ENCODE peak calls at places on chromosomes 4 and X, in five cellular contexts. One of them, this sample, is unnamed.

GRCh38 chr4:7328162-7328912 is 106.4 kb downstream of the PSAPL1 start:
- DNase-seq in activated B cell treated with CpG ODN at 0.5 μM for 24 hours: no peak
- DNase-seq in Caki2: no peak
- DNase-seq in CD8-positive, alpha-beta T cell: no peak
- DNase-seq in pancreas: no peak
- DNase-seq in this sample: no peak

GRCh38 chr4:99179626-99180025 is 35.5 kb upstream of the ADH4 start:
- DNase-seq in activated B cell treated with CpG ODN at 0.5 μM for 24 hours: no peak
- DNase-seq in Caki2: peak
- DNase-seq in CD8-positive, alpha-beta T cell: no peak
- DNase-seq in pancreas: peak
- DNase-seq in this sample: no peak

GRCh38 chr4:151811403-151811802 is 50.6 kb upstream of the GATB start:
- DNase-seq in activated B cell treated with CpG ODN at 0.5 μM for 24 hours: no peak
- DNase-seq in Caki2: no peak
- DNase-seq in CD8-positive, alpha-beta T cell: no peak
- DNase-seq in pancreas: no peak
- DNase-seq in this sample: no peak

GRCh38 chrX:19593684-19594083 is 78.4 kb upstream of the MAP3K15 start:
- DNase-seq in activated B cell treated with CpG ODN at 0.5 μM for 24 hours: no peak
- DNase-seq in Caki2: peak
- DNase-seq in CD8-positive, alpha-beta T cell: no peak
- DNase-seq in pancreas: no peak
- DNase-seq in this sample: no peak

GRCh38 chr4:74408639-74409038 is 36.3 kb upstream of the AREG start:
- DNase-seq in activated B cell treated with CpG ODN at 0.5 μM for 24 hours: no peak
- DNase-seq in Caki2: no peak
- DNase-seq in CD8-positive, alpha-beta T cell: no peak
- DNase-seq in pancreas: no peak
- DNase-seq in this sample: no peak

GRCh38 chr4:149140841-149141240 is 674.8 kb downstream of the IQCM start:
- DNase-seq in activated B cell treated with CpG ODN at 0.5 μM for 24 hours: no peak
- DNase-seq in Caki2: no peak
- DNase-seq in CD8-positive, alpha-beta T cell: no peak
- DNase-seq in pancreas: no peak
- DNase-seq in this sample: no peak

GRCh38 chr4:41506071-41506470 is 31.9 kb upstream of the LIMCH1 start:
- DNase-seq in activated B cell treated with CpG ODN at 0.5 μM for 24 hours: no peak
- DNase-seq in Caki2: peak
- DNase-seq in CD8-positive, alpha-beta T cell: no peak
- DNase-seq in pancreas: no peak
- DNase-seq in this sample: no peak

GRCh38 chr4:185778307-185778706 is 33.7 kb downstream of the SORBS2 start:
- DNase-seq in activated B cell treated with CpG ODN at 0.5 μM for 24 hours: no peak
- DNase-seq in Caki2: no peak
- DNase-seq in CD8-positive, alpha-beta T cell: no peak
- DNase-seq in pancreas: no peak
- DNase-seq in this sample: no peak

GRCh38 chrX:108511721-108512120 is 72.1 kb downstream of the COL4A5 start:
- DNase-seq in activated B cell treated with CpG ODN at 0.5 μM for 24 hours: no peak
- DNase-seq in Caki2: no peak
- DNase-seq in CD8-positive, alpha-beta T cell: no peak
- DNase-seq in pancreas: no peak
- DNase-seq in this sample: no peak

GRCh38 chr4:53688186-53688790 is 97.0 kb upstream of the LNX1 start:
- DNase-seq in activated B cell treated with CpG ODN at 0.5 μM for 24 hours: no peak
- DNase-seq in Caki2: peak
- DNase-seq in CD8-positive, alpha-beta T cell: no peak
- DNase-seq in pancreas: peak
- DNase-seq in this sample: no peak

GRCh38 chrX:7372843-7373525 is 225.0 kb upstream of the PUDP start:
- DNase-seq in activated B cell treated with CpG ODN at 0.5 μM for 24 hours: no peak
- DNase-seq in Caki2: peak
- DNase-seq in CD8-positive, alpha-beta T cell: no peak
- DNase-seq in pancreas: no peak
- DNase-seq in this sample: no peak

GRCh38 chrX:20463296-20464075 is 196.8 kb upstream of the RPS6KA3 start:
- DNase-seq in activated B cell treated with CpG ODN at 0.5 μM for 24 hours: no peak
- DNase-seq in Caki2: no peak
- DNase-seq in CD8-positive, alpha-beta T cell: no peak
- DNase-seq in pancreas: no peak
- DNase-seq in this sample: no peak

GRCh38 chr4:125303821-125304220 is 10.9 kb upstream of the FAT4 start:
- DNase-seq in activated B cell treated with CpG ODN at 0.5 μM for 24 hours: no peak
- DNase-seq in Caki2: no peak
- DNase-seq in CD8-positive, alpha-beta T cell: no peak
- DNase-seq in pancreas: no peak
- DNase-seq in this sample: no peak

GRCh38 chr4:24730256-24731001 is 64.9 kb upstream of the SOD3 start:
- DNase-seq in activated B cell treated with CpG ODN at 0.5 μM for 24 hours: no peak
- DNase-seq in Caki2: no peak
- DNase-seq in CD8-positive, alpha-beta T cell: no peak
- DNase-seq in pancreas: peak
- DNase-seq in this sample: no peak

GRCh38 chr4:82718067-82718935 is 80.3 kb downstream of the SCD5 start:
- DNase-seq in activated B cell treated with CpG ODN at 0.5 μM for 24 hours: no peak
- DNase-seq in Caki2: no peak
- DNase-seq in CD8-positive, alpha-beta T cell: no peak
- DNase-seq in pancreas: no peak
- DNase-seq in this sample: no peak

GRCh38 chr4:75995727-75996126 is 5.0 kb upstream of the SDAD1 start:
- DNase-seq in activated B cell treated with CpG ODN at 0.5 μM for 24 hours: no peak
- DNase-seq in Caki2: peak
- DNase-seq in CD8-positive, alpha-beta T cell: no peak
- DNase-seq in pancreas: no peak
- DNase-seq in this sample: no peak

GRCh38 chr4:39125600-39125985 is 56.7 kb upstream of the WDR19 start:
- DNase-seq in activated B cell treated with CpG ODN at 0.5 μM for 24 hours: no peak
- DNase-seq in Caki2: no peak
- DNase-seq in CD8-positive, alpha-beta T cell: no peak
- DNase-seq in pancreas: no peak
- DNase-seq in this sample: no peak

GRCh38 chr4:2281575-2282343 is 19.9 kb upstream of the MXD4 start:
- DNase-seq in activated B cell treated with CpG ODN at 0.5 μM for 24 hours: peak
- DNase-seq in Caki2: no peak
- DNase-seq in CD8-positive, alpha-beta T cell: peak
- DNase-seq in pancreas: no peak
- DNase-seq in this sample: no peak

GRCh38 chr4:166197166-166197565 is 324.1 kb downstream of the TLL1 start:
- DNase-seq in activated B cell treated with CpG ODN at 0.5 μM for 24 hours: no peak
- DNase-seq in Caki2: no peak
- DNase-seq in CD8-positive, alpha-beta T cell: no peak
- DNase-seq in pancreas: no peak
- DNase-seq in this sample: no peak

GRCh38 chr4:100849319-100849718 is 331.5 kb upstream of the EMCN start:
- DNase-seq in activated B cell treated with CpG ODN at 0.5 μM for 24 hours: no peak
- DNase-seq in Caki2: no peak
- DNase-seq in CD8-positive, alpha-beta T cell: no peak
- DNase-seq in pancreas: no peak
- DNase-seq in this sample: no peak

GRCh38 chr4:151015458-151016344 is 617 bp upstream of the LRBA start:
- DNase-seq in activated B cell treated with CpG ODN at 0.5 μM for 24 hours: peak
- DNase-seq in Caki2: peak
- DNase-seq in CD8-positive, alpha-beta T cell: peak
- DNase-seq in pancreas: peak
- DNase-seq in this sample: peak

GRCh38 chr4:39106011-39106410 is 44.0 kb downstream of the KLHL5 start:
- DNase-seq in activated B cell treated with CpG ODN at 0.5 μM for 24 hours: no peak
- DNase-seq in Caki2: no peak
- DNase-seq in CD8-positive, alpha-beta T cell: no peak
- DNase-seq in pancreas: no peak
- DNase-seq in this sample: no peak

GRCh38 chr4:155543126-155543765 is 123.4 kb upstream of the GUCY1A1 start:
- DNase-seq in activated B cell treated with CpG ODN at 0.5 μM for 24 hours: no peak
- DNase-seq in Caki2: no peak
- DNase-seq in CD8-positive, alpha-beta T cell: no peak
- DNase-seq in pancreas: no peak
- DNase-seq in this sample: no peak

GRCh38 chr4:138938371-138938699 is 77.2 kb upstream of the NOCT start:
- DNase-seq in activated B cell treated with CpG ODN at 0.5 μM for 24 hours: no peak
- DNase-seq in Caki2: peak
- DNase-seq in CD8-positive, alpha-beta T cell: no peak
- DNase-seq in pancreas: no peak
- DNase-seq in this sample: no peak

GRCh38 chr4:76476606-76477005 is 41.6 kb downstream of the SHROOM3 start:
- DNase-seq in activated B cell treated with CpG ODN at 0.5 μM for 24 hours: no peak
- DNase-seq in Caki2: no peak
- DNase-seq in CD8-positive, alpha-beta T cell: no peak
- DNase-seq in pancreas: no peak
- DNase-seq in this sample: no peak

GRCh38 chr4:152486414-152487389 is 49.2 kb downstream of the FBXW7 start:
- DNase-seq in activated B cell treated with CpG ODN at 0.5 μM for 24 hours: no peak
- DNase-seq in Caki2: peak
- DNase-seq in CD8-positive, alpha-beta T cell: no peak
- DNase-seq in pancreas: no peak
- DNase-seq in this sample: no peak

GRCh38 chrX:136397001-136397400 is 90.7 kb upstream of the BRS3 start:
- DNase-seq in activated B cell treated with CpG ODN at 0.5 μM for 24 hours: no peak
- DNase-seq in Caki2: no peak
- DNase-seq in CD8-positive, alpha-beta T cell: no peak
- DNase-seq in pancreas: no peak
- DNase-seq in this sample: no peak

GRCh38 chr4:67939195-67939594 is 24.1 kb downstream of the TMPRSS11A start:
- DNase-seq in activated B cell treated with CpG ODN at 0.5 μM for 24 hours: no peak
- DNase-seq in Caki2: no peak
- DNase-seq in CD8-positive, alpha-beta T cell: no peak
- DNase-seq in pancreas: no peak
- DNase-seq in this sample: no peak

GRCh38 chr4:3122081-3122563 is 47.6 kb downstream of the HTT start:
- DNase-seq in activated B cell treated with CpG ODN at 0.5 μM for 24 hours: no peak
- DNase-seq in Caki2: no peak
- DNase-seq in CD8-positive, alpha-beta T cell: no peak
- DNase-seq in pancreas: no peak
- DNase-seq in this sample: no peak

GRCh38 chr4:74166135-74166534 is 8.2 kb downstream of the MTHFD2L start:
- DNase-seq in activated B cell treated with CpG ODN at 0.5 μM for 24 hours: no peak
- DNase-seq in Caki2: no peak
- DNase-seq in CD8-positive, alpha-beta T cell: no peak
- DNase-seq in pancreas: no peak
- DNase-seq in this sample: no peak

GRCh38 chr4:173703076-173703475 is 173.0 kb upstream of the HAND2 start:
- DNase-seq in activated B cell treated with CpG ODN at 0.5 μM for 24 hours: no peak
- DNase-seq in Caki2: no peak
- DNase-seq in CD8-positive, alpha-beta T cell: no peak
- DNase-seq in pancreas: no peak
- DNase-seq in this sample: no peak

GRCh38 chrX:16429391-16429790 is 220.6 kb upstream of the S100G start:
- DNase-seq in activated B cell treated with CpG ODN at 0.5 μM for 24 hours: no peak
- DNase-seq in Caki2: no peak
- DNase-seq in CD8-positive, alpha-beta T cell: no peak
- DNase-seq in pancreas: no peak
- DNase-seq in this sample: no peak

GRCh38 chr4:89142691-89143669 is 31.6 kb downstream of the TIGD2 start:
- DNase-seq in activated B cell treated with CpG ODN at 0.5 μM for 24 hours: no peak
- DNase-seq in Caki2: no peak
- DNase-seq in CD8-positive, alpha-beta T cell: no peak
- DNase-seq in pancreas: no peak
- DNase-seq in this sample: no peak

GRCh38 chrX:38282044-38282443 is 45.3 kb downstream of the RPGR start:
- DNase-seq in activated B cell treated with CpG ODN at 0.5 μM for 24 hours: no peak
- DNase-seq in Caki2: no peak
- DNase-seq in CD8-positive, alpha-beta T cell: no peak
- DNase-seq in pancreas: no peak
- DNase-seq in this sample: no peak

GRCh38 chr4:3826247-3827172 is 60.3 kb downstream of the ADRA2C start:
- DNase-seq in activated B cell treated with CpG ODN at 0.5 μM for 24 hours: no peak
- DNase-seq in Caki2: no peak
- DNase-seq in CD8-positive, alpha-beta T cell: no peak
- DNase-seq in pancreas: no peak
- DNase-seq in this sample: no peak